ENCODE peak calls at places on chromosomes 1 and 21, in four cellular contexts. K, V, D and C are unnamed samples.

GRCh38 chr21:37792046-37792445 is 124.2 kb downstream of the KCNJ6 start:
- DNase-seq in K (no peak), V (no peak), D (no peak), C (no peak)

GRCh38 chr1:65170511-65171142 is 22.6 kb downstream of the AK4 start:
- DNase-seq in K (no peak), V (no peak), D (no peak), C (no peak)

GRCh38 chr1:23588749-23589505 is 29.6 kb upstream of the ID3 start:
- DNase-seq in K (no peak), V (no peak), D (no peak), C (no peak)

GRCh38 chr1:93827128-93827527 is 51.9 kb downstream of the DNTTIP2 start:
- DNase-seq in K (no peak), V (no peak), D (no peak), C (no peak)

GRCh38 chr1:222004034-222004433 is 262.1 kb upstream of the DUSP10 start:
- DNase-seq in K (no peak), V (no peak), D (no peak), C (no peak)

GRCh38 chr1:24349891-24350290 is 30.7 kb downstream of the GRHL3 start:
- DNase-seq in K (no peak), V (no peak), D (no peak), C (no peak)

GRCh38 chr1:203990118-203990517 is 82.8 kb upstream of the SOX13 start:
- DNase-seq in K (no peak), V (no peak), D (no peak), C (no peak)

GRCh38 chr1:90133133-90133532 is 138.2 kb downstream of the ZNF326 start:
- DNase-seq in K (peak), V (peak), D (peak), C (no peak)

GRCh38 chr1:65260851-65261473 is 48.4 kb upstream of the DNAJC6 start:
- DNase-seq in K (no peak), V (no peak), D (peak), C (no peak)

GRCh38 chr1:6906783-6907182 is 121.5 kb downstream of the CAMTA1 start:
- DNase-seq in K (no peak), V (no peak), D (no peak), C (no peak)

GRCh38 chr1:244653439-244654283 is 735 bp downstream of the DESI2 start:
- DNase-seq in K (no peak), V (peak), D (no peak), C (no peak)

GRCh38 chr1:196558424-196558823 is 49.8 kb downstream of the KCNT2 start:
- DNase-seq in K (no peak), V (no peak), D (peak), C (no peak)

GRCh38 chr1:8047686-8048522 is 21.8 kb upstream of the ERRFI1 start:
- DNase-seq in K (no peak), V (no peak), D (peak), C (no peak)

GRCh38 chr1:214316597-214316996 is 35.6 kb downstream of the SMYD2 start:
- DNase-seq in K (no peak), V (no peak), D (no peak), C (no peak)

GRCh38 chr21:15604424-15604823 is 125.4 kb upstream of the USP25 start:
- DNase-seq in K (no peak), V (no peak), D (peak), C (no peak)

GRCh38 chr1:38138498-38139233 is 92.1 kb upstream of the POU3F1 start:
- DNase-seq in K (no peak), V (no peak), D (peak), C (no peak)

GRCh38 chr21:16608209-16608830 is 878.5 kb downstream of the USP25 start:
- DNase-seq in K (no peak), V (no peak), D (no peak), C (no peak)

GRCh38 chr1:41892211-41892840 is 26.4 kb downstream of the HIVEP3 start:
- DNase-seq in K (no peak), V (no peak), D (no peak), C (no peak)

GRCh38 chr1:77538956-77539509 is 143.4 kb downstream of the ZZZ3 start:
- DNase-seq in K (no peak), V (no peak), D (peak), C (no peak)

GRCh38 chr1:77540501-77541161 is 141.8 kb downstream of the ZZZ3 start:
- DNase-seq in K (no peak), V (no peak), D (no peak), C (peak)

GRCh38 chr1:77536813-77537212 is 145.6 kb downstream of the ZZZ3 start:
- DNase-seq in K (no peak), V (no peak), D (peak), C (no peak)

GRCh38 chr1:77541162-77541545 is 141.3 kb downstream of the ZZZ3 start:
- DNase-seq in K (no peak), V (no peak), D (no peak), C (no peak)

DNA sequence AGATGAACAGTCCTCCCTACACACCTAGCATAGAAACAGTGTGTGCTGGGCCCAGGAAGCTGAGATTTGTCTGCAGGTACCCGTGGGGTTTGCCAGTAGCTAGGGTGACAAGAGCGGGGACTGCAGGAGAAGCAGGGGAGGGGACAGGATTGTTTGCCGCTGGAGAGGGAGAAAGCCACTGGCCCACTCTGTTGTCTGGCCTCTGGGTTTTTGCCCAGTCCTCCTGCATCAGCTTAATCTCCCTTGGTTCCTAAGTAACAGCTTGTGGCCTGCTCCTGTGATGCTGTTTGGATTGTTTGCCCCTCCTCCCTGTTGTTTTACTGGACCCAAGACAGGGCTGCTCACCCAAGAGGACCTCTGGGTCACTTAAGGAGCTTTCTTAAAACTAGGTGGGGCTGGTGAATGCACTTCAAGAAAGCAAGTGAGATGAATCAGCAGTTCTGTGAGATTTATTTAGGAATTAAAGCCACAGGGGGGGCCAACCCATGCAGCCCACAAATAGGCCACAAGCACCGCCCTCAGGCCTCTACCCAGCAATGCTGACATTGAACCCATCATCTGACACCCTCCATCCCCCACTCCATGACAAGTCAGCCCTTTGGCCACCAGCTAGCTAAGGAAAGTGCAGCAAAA is 142.8 kb downstream of the ZZZ3 start:
- DNase-seq in K (no peak), V (no peak), D (peak), C (no peak)
- TF ChIP-seq CTCF in K (no peak), V (no peak), D (no peak), C (no peak)

GRCh38 chr1:166840309-166841302 is 1.3 kb downstream of the POGK start:
- DNase-seq in K (no peak), V (no peak), D (no peak), C (no peak)
- TF ChIP-seq CTCF in K (no peak), V (no peak), D (no peak), C (no peak)

GRCh38 chr1:26693557-26694184 is 2.1 kb upstream of the ARID1A start:
- DNase-seq in K (no peak), V (no peak), D (no peak), C (no peak)

GRCh38 chr1:26690576-26691031 is 5.2 kb upstream of the ARID1A start:
- DNase-seq in K (no peak), V (no peak), D (no peak), C (no peak)

GRCh38 chr1:26694185-26694572 is 1.6 kb upstream of the ARID1A start:
- DNase-seq in K (no peak), V (no peak), D (no peak), C (no peak)

GRCh38 chr1:26692793-26693490 is 2.9 kb upstream of the ARID1A start:
- DNase-seq in K (peak), V (peak), D (peak), C (peak)

GRCh38 chr1:26692211-26692792 is 3.5 kb upstream of the ARID1A start:
- DNase-seq in K (peak), V (peak), D (peak), C (peak)
- TF ChIP-seq CTCF in K (no peak), V (peak), D (no peak), C (no peak)

GRCh38 chr1:220880367-220880680 is 1.1 kb downstream of the HLX start:
- DNase-seq in K (no peak), V (no peak), D (no peak), C (no peak)

GRCh38 chr1:220884109-220884980 is 5.1 kb downstream of the HLX start:
- DNase-seq in K (peak), V (no peak), D (no peak), C (no peak)

GRCh38 chr1:220880726-220881506 is 1.7 kb downstream of the HLX start:
- DNase-seq in K (no peak), V (no peak), D (no peak), C (no peak)

GRCh38 chr1:220879509-220880366 is 495 bp downstream of the HLX start:
- DNase-seq in K (no peak), V (no peak), D (no peak), C (peak)

GRCh38 chr1:220881918-220882891 is 3.0 kb downstream of the HLX start:
- DNase-seq in K (no peak), V (no peak), D (no peak), C (no peak)
- TF ChIP-seq CTCF in K (peak), V (peak), D (no peak), C (no peak)

GRCh38 chr1:32888134-32888533 is 1.8 kb downstream of the HPCA start:
- DNase-seq in K (no peak), V (no peak), D (no peak), C (no peak)

GRCh38 chr1:32887623-32888022 is 1.3 kb downstream of the HPCA start:
- DNase-seq in K (no peak), V (no peak), D (no peak), C (no peak)

GRCh38 chr1:32886012-32886827 is at the start of gene HPCA:
- DNase-seq in K (peak), V (peak), D (no peak), C (no peak)

GRCh38 chr1:32885691-32886011 is 640 bp upstream of the HPCA start:
- DNase-seq in K (no peak), V (no peak), D (no peak), C (no peak)

GRCh38 chr1:32886828-32887414 is 630 bp downstream of the HPCA start:
- DNase-seq in K (no peak), V (no peak), D (no peak), C (no peak)
- TF ChIP-seq CTCF in K (no peak), V (no peak), D (no peak), C (no peak)

GRCh38 chr1:176559474-176560390 is 96.8 kb downstream of the PAPPA2 start:
- DNase-seq in K (peak), V (peak), D (peak), C (no peak)
- TF ChIP-seq CTCF in K (peak), V (peak), D (peak), C (no peak)

DNA sequence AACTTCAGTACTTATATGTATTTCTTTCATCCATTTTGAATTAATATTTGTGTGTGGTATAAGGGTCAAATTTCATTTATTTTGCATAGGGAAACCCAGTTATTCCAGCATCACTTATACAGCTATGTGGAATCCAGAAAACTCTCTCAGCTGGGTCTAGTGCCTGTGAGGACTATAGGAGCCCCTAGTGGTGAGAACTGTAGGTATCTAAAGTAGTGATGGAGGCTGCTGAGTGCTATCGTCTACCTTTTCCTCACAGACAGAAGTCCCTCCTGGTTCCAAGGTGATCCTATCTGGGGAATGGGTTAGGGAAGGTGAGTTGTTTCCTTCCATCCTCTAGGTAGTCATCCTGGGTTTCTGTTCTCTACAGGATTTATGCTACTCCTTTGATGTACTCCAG is 352.0 kb upstream of the C1orf87 start:
- DNase-seq in K (no peak), V (no peak), D (peak), C (no peak)
- TF ChIP-seq CTCF in K (peak), V (peak), D (peak), C (no peak)

GRCh38 chr21:45386336-45386727 is 18.6 kb upstream of the COL18A1 start:
- DNase-seq in K (no peak), V (no peak), D (no peak), C (no peak)

GRCh38 chr21:45385549-45386050 is 19.4 kb upstream of the COL18A1 start:
- DNase-seq in K (no peak), V (no peak), D (no peak), C (no peak)

GRCh38 chr21:45387506-45387905 is 17.5 kb upstream of the COL18A1 start:
- DNase-seq in K (no peak), V (no peak), D (no peak), C (no peak)

GRCh38 chr21:45388011-45388521 is 16.9 kb upstream of the COL18A1 start:
- DNase-seq in K (no peak), V (no peak), D (no peak), C (no peak)

GRCh38 chr21:45386728-45387371 is 18.1 kb upstream of the COL18A1 start:
- DNase-seq in K (no peak), V (no peak), D (peak), C (no peak)
- TF ChIP-seq CTCF in K (no peak), V (no peak), D (peak), C (no peak)

GRCh38 chr1:186301448-186301847 is 73.6 kb downstream of the TPR start:
- DNase-seq in K (no peak), V (no peak), D (no peak), C (no peak)

GRCh38 chr1:186295980-186296379 is 79.1 kb downstream of the TPR start:
- DNase-seq in K (no peak), V (no peak), D (no peak), C (no peak)

GRCh38 chr1:186298851-186299250 is 76.2 kb downstream of the TPR start:
- DNase-seq in K (no peak), V (no peak), D (no peak), C (no peak)

GRCh38 chr1:186292875-186293274 is 82.2 kb downstream of the TPR start:
- DNase-seq in K (no peak), V (no peak), D (no peak), C (no peak)

GRCh38 chr1:186297439-186297838 is 77.6 kb downstream of the TPR start:
- DNase-seq in K (no peak), V (no peak), D (no peak), C (no peak)
- TF ChIP-seq CTCF in K (no peak), V (no peak), D (no peak), C (no peak)

DNA sequence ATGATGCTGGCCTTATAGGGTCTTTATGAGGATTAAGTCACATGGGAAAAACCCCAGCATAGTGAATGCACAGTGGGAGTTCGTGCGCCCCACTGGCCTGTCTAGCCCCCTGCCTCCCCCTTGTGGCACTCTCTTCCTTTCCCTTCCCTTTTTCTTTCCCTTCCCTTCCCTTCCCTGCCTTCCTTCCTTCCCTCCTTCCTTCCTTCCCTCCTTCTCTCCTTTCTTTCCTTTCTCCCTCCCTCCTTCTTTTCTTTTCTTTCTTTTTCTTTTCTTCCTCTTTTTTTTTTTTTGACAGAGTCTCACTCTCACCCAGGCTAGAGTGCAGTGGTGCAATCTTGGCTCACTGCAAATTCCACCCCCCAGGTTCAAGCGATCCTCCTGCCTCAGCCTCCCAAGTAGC is 38.6 kb downstream of the HTR6 start:
- DNase-seq in K (no peak), V (no peak), D (no peak), C (no peak)
- TF ChIP-seq CTCF in K (no peak), V (no peak), D (no peak), C (no peak)